ENCODE peak calls at places on chromosomes 1 and 21, in four cellular contexts. I, A, Z and V are unnamed samples.

GRCh38 chr21:34807881-34808568 is 139.2 kb downstream of the CLIC6 start:
- DNase-seq in A (no peak), I (peak), Z (no peak), V (peak)

GRCh38 chr1:18874600-18874999 is 15.1 kb upstream of the TAS1R2 start:
- DNase-seq in I (no peak), A (no peak), Z (no peak), V (no peak)

GRCh38 chr1:87329756-87330200 is 1.1 kb downstream of the LMO4 start:
- DNase-seq in I (no peak), Z (no peak), A (no peak), V (no peak)

GRCh38 chr21:28454978-28455600 is 537.6 kb downstream of the LTN1 start:
- DNase-seq in A (no peak), I (no peak), Z (no peak), V (no peak)

GRCh38 chr1:1123581-1124507 is 8.0 kb upstream of the C1orf159 start:
- DNase-seq in A (no peak), I (no peak), Z (no peak), V (no peak)

GRCh38 chr21:27213328-27213727 is 246.4 kb upstream of the ADAMTS5 start:
- DNase-seq in I (no peak), Z (no peak), A (no peak), V (no peak)

GRCh38 chr1:201048521-201048920 is 25.0 kb upstream of the KIF21B start:
- DNase-seq in A (no peak), Z (no peak), I (no peak), V (no peak)

GRCh38 chr1:152141971-152142584 is 16.9 kb downstream of the RPTN start:
- DNase-seq in Z (peak), I (peak), A (peak), V (peak)

GRCh38 chr21:41048141-41048540 is 119.8 kb upstream of the BACE2 start:
- DNase-seq in Z (no peak), A (no peak), I (no peak), V (no peak)

GRCh38 chr21:43274022-43274945 is 105.5 kb downstream of the CRYAA start:
- DNase-seq in A (no peak), I (no peak), Z (no peak), V (no peak)

GRCh38 chr1:169796411-169796810 is 1.7 kb upstream of the METTL18 start:
- DNase-seq in A (no peak), I (no peak), Z (no peak), V (no peak)

GRCh38 chr1:205535866-205536758 is 31.6 kb downstream of the CDK18 start:
- DNase-seq in Z (no peak), I (no peak), A (no peak), V (no peak)

GRCh38 chr21:31282095-31282709 is 61.9 kb downstream of the TIAM1 start:
- DNase-seq in I (peak), A (peak), Z (no peak), V (peak)

GRCh38 chr1:110630770-110631663 is 24.9 kb upstream of the KCNA2 start:
- DNase-seq in I (peak), A (peak), Z (peak), V (peak)

GRCh38 chr1:211613108-211613947 is 34.4 kb upstream of the SLC30A1 start:
- DNase-seq in I (no peak), Z (peak), A (peak), V (peak)

GRCh38 chr1:212981025-212981495 is 30.7 kb downstream of the VASH2 start:
- DNase-seq in I (no peak), Z (no peak), A (no peak), V (no peak)

GRCh38 chr1:152398812-152399698 is 15.0 kb downstream of the CRNN start:
- DNase-seq in A (peak), I (peak), Z (peak), V (no peak)

GRCh38 chr1:116919802-116920201 is 10.1 kb downstream of the PTGFRN start:
- DNase-seq in Z (peak), A (peak), I (no peak), V (no peak)

GRCh38 chr1:6358757-6359567 is 34.6 kb downstream of the ACOT7 start:
- DNase-seq in I (no peak), A (no peak), Z (no peak), V (no peak)

GRCh38 chr1:240866724-240867123 is 254.8 kb upstream of the GREM2 start:
- DNase-seq in I (no peak), A (no peak), Z (no peak), V (no peak)

GRCh38 chr1:179310271-179310670 is 16.7 kb downstream of the SOAT1 start:
- DNase-seq in I (no peak), A (no peak), Z (no peak), V (no peak)

GRCh38 chr1:89519779-89520358 is 4.8 kb upstream of the LRRC8B start:
- DNase-seq in Z (peak), I (peak), A (peak), V (peak)

GRCh38 chr1:61083014-61083798 is 845 bp downstream of the NFIA start:
- DNase-seq in A (peak), Z (no peak), I (no peak), V (no peak)

GRCh38 chr21:18716578-18717138 is 313.1 kb upstream of the TMPRSS15 start:
- DNase-seq in A (no peak), I (no peak), Z (no peak), V (no peak)

GRCh38 chr21:45456014-45456835 is 51.3 kb downstream of the COL18A1 start:
- DNase-seq in A (no peak), I (no peak), Z (no peak), V (no peak)

GRCh38 chr1:39003787-39004186 is 12.7 kb downstream of the AKIRIN1 start:
- DNase-seq in I (no peak), Z (no peak), A (no peak), V (no peak)

GRCh38 chr1:38997901-38998190 is 6.8 kb downstream of the AKIRIN1 start:
- DNase-seq in A (no peak), I (no peak), Z (no peak), V (no peak)

GRCh38 chr1:38997034-38997900 is 6.2 kb downstream of the AKIRIN1 start:
- DNase-seq in I (no peak), A (no peak), Z (no peak), V (no peak)

GRCh38 chr1:39003464-39003752 is 12.3 kb downstream of the AKIRIN1 start:
- DNase-seq in Z (no peak), I (no peak), A (no peak), V (no peak)

GRCh38 chr1:39001516-39002389 is 10.7 kb downstream of the AKIRIN1 start:
- DNase-seq in I (no peak), Z (no peak), A (no peak), V (no peak)
- H3K4me3 ChIP-seq in I (no peak), Z (no peak), A (no peak), V (no peak)

GRCh38 chr1:150574260-150575071 is 4.9 kb downstream of the MCL1 start:
- DNase-seq in A (no peak), Z (no peak), I (no peak), V (no peak)

GRCh38 chr1:150576367-150576711 is 3.1 kb downstream of the MCL1 start:
- DNase-seq in I (no peak), Z (no peak), A (no peak), V (no peak)

GRCh38 chr1:150575072-150575489 is 4.3 kb downstream of the MCL1 start:
- DNase-seq in Z (no peak), I (no peak), A (no peak), V (no peak)

GRCh38 chr1:150576794-150577556 is 2.4 kb downstream of the MCL1 start:
- DNase-seq in Z (peak), A (no peak), I (no peak), V (no peak)

GRCh38 chr1:150575518-150576366 is 3.7 kb downstream of the MCL1 start:
- DNase-seq in I (no peak), Z (no peak), A (no peak), V (no peak)
- TF ChIP-seq REST in I (no peak), Z (no peak), A (no peak), V (no peak)

GRCh38 chr1:15541231-15541792 is 14.7 kb downstream of the DNAJC16 start:
- DNase-seq in A (no peak), Z (no peak), I (no peak), V (no peak)

GRCh38 chr1:15543589-15544568 is 17.2 kb downstream of the DNAJC16 start:
- DNase-seq in I (no peak), Z (no peak), A (peak), V (no peak)

GRCh38 chr1:15542685-15543588 is 16.3 kb downstream of the DNAJC16 start:
- DNase-seq in I (no peak), A (no peak), Z (no peak), V (no peak)

GRCh38 chr1:15538750-15539149 is 12.1 kb downstream of the DNAJC16 start:
- DNase-seq in I (no peak), Z (no peak), A (no peak), V (no peak)

DNA sequence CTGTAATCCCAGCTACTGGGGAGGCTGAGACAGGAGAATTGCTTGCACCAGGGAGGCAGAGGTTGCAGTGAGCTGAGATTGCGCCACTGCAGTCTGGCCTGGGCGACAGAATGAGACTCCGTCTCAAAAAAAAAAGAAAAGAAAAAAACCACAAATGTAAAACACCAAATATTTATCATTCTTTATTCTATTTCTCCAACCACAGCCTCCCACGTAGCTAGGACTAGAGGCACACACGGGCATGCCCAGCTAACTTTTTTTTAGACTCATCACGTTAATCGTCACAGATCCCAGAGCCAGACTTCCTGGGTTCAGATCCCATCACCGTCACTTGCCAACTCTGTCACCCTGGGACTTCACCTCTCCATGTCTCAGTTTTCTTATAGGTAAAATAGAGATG is 13.6 kb downstream of the DNAJC16 start:
- DNase-seq in A (no peak), I (no peak), Z (no peak), V (no peak)
- TF ChIP-seq TCF7L2 in A (no peak), I (no peak), Z (no peak), V (no peak)

DNA sequence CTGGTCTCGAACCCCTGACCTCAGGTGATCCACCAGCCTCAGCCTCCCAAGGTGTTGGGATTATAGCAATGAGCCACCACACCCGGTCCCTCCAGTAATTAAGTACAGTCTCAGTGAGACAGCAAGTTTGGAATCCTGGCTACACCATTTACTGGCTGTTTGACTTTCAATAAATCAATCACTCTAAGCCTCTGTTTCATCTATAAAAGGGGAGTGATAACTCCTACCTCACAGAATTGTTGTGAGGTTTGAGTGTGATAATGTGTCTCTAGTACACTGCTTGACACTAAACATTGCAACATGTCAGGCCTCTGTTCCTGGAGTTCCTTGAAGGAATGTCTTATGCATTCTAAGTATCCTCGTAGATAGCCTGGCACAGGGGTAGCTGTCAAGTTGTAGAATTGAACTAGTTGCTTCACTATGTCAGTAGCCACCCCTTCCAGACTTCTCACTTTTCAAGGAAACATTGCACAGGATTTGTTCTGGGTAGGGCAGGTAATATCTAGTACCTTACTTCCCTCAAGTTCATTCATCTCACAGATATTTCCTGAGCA is 12.4 kb downstream of the ENTREP3 start:
- DNase-seq in Z (no peak), I (no peak), A (peak), V (no peak)
- H3K4me3 ChIP-seq in Z (no peak), I (peak), A (peak), V (peak)